ENCODE peak calls at places on chromosomes 16 and 17, in nine cellular contexts. One of them, this sample, is unnamed.

GRCh38 chr16:12258806-12259205 is 282.3 kb downstream of the SNX29 start:
- DNase-seq in posterior cingulate gyrus: no peak
- DNase-seq in activated T-helper 1 cell treated with Interleukin-2 at 50 U/mL for 16 hours: no peak
- DNase-seq in NCI-H748 treated with DMSO at 0.1 percent for 48 hours: no peak
- DNase-seq in ELR: no peak
- DNase-seq in GM19239: no peak
- DNase-seq in T-cell: no peak
- DNase-seq in neural crest cell: no peak
- DNase-seq in ELF-1: no peak
- DNase-seq in this sample: no peak

GRCh38 chr17:65198653-65199382 is 61.6 kb downstream of the RGS9 start:
- DNase-seq in ELF-1: peak
- DNase-seq in ELR: peak
- DNase-seq in NCI-H748 treated with DMSO at 0.1 percent for 48 hours: peak
- DNase-seq in posterior cingulate gyrus: no peak
- DNase-seq in neural crest cell: peak
- DNase-seq in activated T-helper 1 cell treated with Interleukin-2 at 50 U/mL for 16 hours: no peak
- DNase-seq in GM19239: peak
- DNase-seq in T-cell: no peak
- DNase-seq in this sample: peak

GRCh38 chr17:30187528-30187927 is 48.0 kb downstream of the SLC6A4 start:
- DNase-seq in ELR: no peak
- DNase-seq in posterior cingulate gyrus: no peak
- DNase-seq in neural crest cell: no peak
- DNase-seq in activated T-helper 1 cell treated with Interleukin-2 at 50 U/mL for 16 hours: no peak
- DNase-seq in ELF-1: no peak
- DNase-seq in T-cell: no peak
- DNase-seq in GM19239: no peak
- DNase-seq in NCI-H748 treated with DMSO at 0.1 percent for 48 hours: no peak
- DNase-seq in this sample: no peak

GRCh38 chr17:78127240-78127887 is 1.2 kb downstream of the TMC6 start:
- DNase-seq in T-cell: peak
- DNase-seq in GM19239: peak
- DNase-seq in ELF-1: peak
- DNase-seq in activated T-helper 1 cell treated with Interleukin-2 at 50 U/mL for 16 hours: peak
- DNase-seq in NCI-H748 treated with DMSO at 0.1 percent for 48 hours: no peak
- DNase-seq in ELR: no peak
- DNase-seq in neural crest cell: peak
- DNase-seq in posterior cingulate gyrus: peak
- DNase-seq in this sample: no peak

GRCh38 chr17:32590974-32591373 is 104.2 kb downstream of the CDK5R1 start:
- DNase-seq in NCI-H748 treated with DMSO at 0.1 percent for 48 hours: peak
- DNase-seq in posterior cingulate gyrus: no peak
- DNase-seq in ELF-1: no peak
- DNase-seq in neural crest cell: no peak
- DNase-seq in activated T-helper 1 cell treated with Interleukin-2 at 50 U/mL for 16 hours: no peak
- DNase-seq in T-cell: no peak
- DNase-seq in ELR: no peak
- DNase-seq in GM19239: no peak
- DNase-seq in this sample: no peak

GRCh38 chr16:30064746-30065111 is 831 bp upstream of the ALDOA start:
- DNase-seq in posterior cingulate gyrus: no peak
- DNase-seq in ELF-1: peak
- DNase-seq in T-cell: no peak
- DNase-seq in NCI-H748 treated with DMSO at 0.1 percent for 48 hours: no peak
- DNase-seq in activated T-helper 1 cell treated with Interleukin-2 at 50 U/mL for 16 hours: no peak
- DNase-seq in neural crest cell: no peak
- DNase-seq in ELR: no peak
- DNase-seq in GM19239: no peak
- DNase-seq in this sample: no peak

GRCh38 chr16:54335230-54335629 is 48.6 kb upstream of the IRX3 start:
- DNase-seq in activated T-helper 1 cell treated with Interleukin-2 at 50 U/mL for 16 hours: no peak
- DNase-seq in posterior cingulate gyrus: no peak
- DNase-seq in ELR: no peak
- DNase-seq in ELF-1: no peak
- DNase-seq in T-cell: no peak
- DNase-seq in NCI-H748 treated with DMSO at 0.1 percent for 48 hours: no peak
- DNase-seq in neural crest cell: no peak
- DNase-seq in GM19239: no peak
- DNase-seq in this sample: no peak

GRCh38 chr17:82424001-82424862 is 5.8 kb upstream of the OGFOD3 start:
- DNase-seq in ELF-1: peak
- DNase-seq in neural crest cell: peak
- DNase-seq in posterior cingulate gyrus: no peak
- DNase-seq in T-cell: peak
- DNase-seq in NCI-H748 treated with DMSO at 0.1 percent for 48 hours: no peak
- DNase-seq in GM19239: no peak
- DNase-seq in activated T-helper 1 cell treated with Interleukin-2 at 50 U/mL for 16 hours: peak
- DNase-seq in ELR: peak
- DNase-seq in this sample: no peak

GRCh38 chr17:61770043-61770442 is 93.3 kb downstream of the BRIP1 start:
- DNase-seq in NCI-H748 treated with DMSO at 0.1 percent for 48 hours: no peak
- DNase-seq in ELR: peak
- DNase-seq in activated T-helper 1 cell treated with Interleukin-2 at 50 U/mL for 16 hours: no peak
- DNase-seq in GM19239: no peak
- DNase-seq in posterior cingulate gyrus: no peak
- DNase-seq in ELF-1: no peak
- DNase-seq in neural crest cell: no peak
- DNase-seq in T-cell: no peak
- DNase-seq in this sample: no peak

GRCh38 chr16:85146922-85147651 is 34.8 kb upstream of the CIBAR2 start:
- DNase-seq in ELF-1: peak
- DNase-seq in activated T-helper 1 cell treated with Interleukin-2 at 50 U/mL for 16 hours: no peak
- DNase-seq in GM19239: no peak
- DNase-seq in ELR: no peak
- DNase-seq in T-cell: no peak
- DNase-seq in posterior cingulate gyrus: no peak
- DNase-seq in neural crest cell: no peak
- DNase-seq in NCI-H748 treated with DMSO at 0.1 percent for 48 hours: no peak
- DNase-seq in this sample: no peak

GRCh38 chr17:50841949-50842354 is 6.6 kb downstream of the WFIKKN2 start:
- DNase-seq in posterior cingulate gyrus: peak
- DNase-seq in ELF-1: peak
- DNase-seq in ELR: peak
- DNase-seq in GM19239: peak
- DNase-seq in neural crest cell: peak
- DNase-seq in T-cell: peak
- DNase-seq in NCI-H748 treated with DMSO at 0.1 percent for 48 hours: peak
- DNase-seq in activated T-helper 1 cell treated with Interleukin-2 at 50 U/mL for 16 hours: peak
- DNase-seq in this sample: peak

GRCh38 chr17:2009737-2010136 is 15.4 kb downstream of the RTN4RL1 start:
- DNase-seq in T-cell: no peak
- DNase-seq in NCI-H748 treated with DMSO at 0.1 percent for 48 hours: no peak
- DNase-seq in ELR: no peak
- DNase-seq in activated T-helper 1 cell treated with Interleukin-2 at 50 U/mL for 16 hours: no peak
- DNase-seq in neural crest cell: no peak
- DNase-seq in GM19239: no peak
- DNase-seq in posterior cingulate gyrus: no peak
- DNase-seq in ELF-1: no peak
- DNase-seq in this sample: no peak

GRCh38 chr16:75764154-75764768 is 38.0 kb upstream of the CPHXL start:
- DNase-seq in ELF-1: peak
- DNase-seq in neural crest cell: peak
- DNase-seq in ELR: peak
- DNase-seq in NCI-H748 treated with DMSO at 0.1 percent for 48 hours: peak
- DNase-seq in activated T-helper 1 cell treated with Interleukin-2 at 50 U/mL for 16 hours: peak
- DNase-seq in posterior cingulate gyrus: no peak
- DNase-seq in T-cell: peak
- DNase-seq in GM19239: no peak
- DNase-seq in this sample: peak

GRCh38 chr16:57064995-57065394 is 27.4 kb upstream of the CPNE2 start:
- DNase-seq in neural crest cell: no peak
- DNase-seq in T-cell: no peak
- DNase-seq in posterior cingulate gyrus: no peak
- DNase-seq in ELF-1: no peak
- DNase-seq in ELR: no peak
- DNase-seq in NCI-H748 treated with DMSO at 0.1 percent for 48 hours: no peak
- DNase-seq in activated T-helper 1 cell treated with Interleukin-2 at 50 U/mL for 16 hours: no peak
- DNase-seq in GM19239: no peak
- DNase-seq in this sample: no peak

GRCh38 chr16:57622361-57623250 is 5.8 kb upstream of the ADGRG1 start:
- DNase-seq in neural crest cell: no peak
- DNase-seq in ELR: no peak
- DNase-seq in activated T-helper 1 cell treated with Interleukin-2 at 50 U/mL for 16 hours: no peak
- DNase-seq in posterior cingulate gyrus: peak
- DNase-seq in T-cell: no peak
- DNase-seq in GM19239: no peak
- DNase-seq in ELF-1: no peak
- DNase-seq in NCI-H748 treated with DMSO at 0.1 percent for 48 hours: no peak
- DNase-seq in this sample: no peak

GRCh38 chr17:76843703-76844484 is 24.3 kb upstream of the MGAT5B start:
- DNase-seq in ELF-1: no peak
- DNase-seq in ELR: peak
- DNase-seq in posterior cingulate gyrus: no peak
- DNase-seq in GM19239: no peak
- DNase-seq in activated T-helper 1 cell treated with Interleukin-2 at 50 U/mL for 16 hours: no peak
- DNase-seq in NCI-H748 treated with DMSO at 0.1 percent for 48 hours: no peak
- DNase-seq in T-cell: no peak
- DNase-seq in neural crest cell: no peak
- DNase-seq in this sample: no peak

GRCh38 chr17:27319536-27320221 is 25.8 kb downstream of the WSB1 start:
- DNase-seq in NCI-H748 treated with DMSO at 0.1 percent for 48 hours: no peak
- DNase-seq in T-cell: no peak
- DNase-seq in GM19239: no peak
- DNase-seq in neural crest cell: no peak
- DNase-seq in activated T-helper 1 cell treated with Interleukin-2 at 50 U/mL for 16 hours: no peak
- DNase-seq in posterior cingulate gyrus: peak
- DNase-seq in ELF-1: no peak
- DNase-seq in ELR: no peak
- DNase-seq in this sample: no peak

GRCh38 chr17:8175795-8176196 is 384 bp downstream of the TMEM107 start:
- DNase-seq in posterior cingulate gyrus: no peak
- DNase-seq in T-cell: no peak
- DNase-seq in ELR: peak
- DNase-seq in GM19239: no peak
- DNase-seq in activated T-helper 1 cell treated with Interleukin-2 at 50 U/mL for 16 hours: no peak
- DNase-seq in ELF-1: peak
- DNase-seq in neural crest cell: no peak
- DNase-seq in NCI-H748 treated with DMSO at 0.1 percent for 48 hours: no peak
- DNase-seq in this sample: no peak

GRCh38 chr17:27771576-27771975 is 28.8 kb downstream of the NOS2 start:
- DNase-seq in NCI-H748 treated with DMSO at 0.1 percent for 48 hours: no peak
- DNase-seq in ELF-1: no peak
- DNase-seq in GM19239: no peak
- DNase-seq in neural crest cell: no peak
- DNase-seq in activated T-helper 1 cell treated with Interleukin-2 at 50 U/mL for 16 hours: no peak
- DNase-seq in ELR: no peak
- DNase-seq in T-cell: no peak
- DNase-seq in posterior cingulate gyrus: peak
- DNase-seq in this sample: no peak